ENCODE peak calls at places on chromosomes 5 and 9, in eight cellular contexts. S is iPS-NIHi11; Z is stimulated activated CD8-positive, alpha-beta memory T cell treated with anti-CD3 and anti-CD28 coated beads, Interleukin-12 subunit alpha, Interleukin-12 subunit beta, amount 100 ng/mL, for 1 hour; C is stimulated activated CD4-positive, alpha-beta T cell treated with anti-CD3 and anti-CD28 coated beads, Interleukin-12 subunit alpha, Interleukin-12 subunit beta, amount 100 ng/mL, for 4 hours; E is uterus; T is anterior cingulate cortex; R is choroid plexus epithelial cell; X is A673. J is an unnamed sample.

GRCh38 chr5:172098883-172099282 is 89.1 kb downstream of the STK10 start:
- DNase-seq in R (no peak), C (no peak), X (no peak), E (no peak), T (no peak), S (no peak), Z (no peak), J (no peak)

GRCh38 chr5:104186100-104186499 is 623.5 kb upstream of the NUDT12 start:
- DNase-seq in T (no peak), R (peak), S (no peak), C (no peak), E (no peak), Z (no peak), X (peak), J (peak)

GRCh38 chr5:176825957-176826356 is 15.6 kb downstream of the UNC5A start:
- DNase-seq in X (no peak), C (no peak), S (no peak), R (no peak), Z (no peak), E (no peak), T (no peak), J (no peak)

GRCh38 chr5:378976-379742 is 57.6 kb downstream of the AHRR start:
- DNase-seq in C (no peak), S (peak), Z (no peak), E (no peak), X (no peak), T (no peak), R (no peak), J (no peak)

GRCh38 chr9:127224883-127225739 is 39.5 kb upstream of the GARNL3 start:
- DNase-seq in C (peak), R (peak), T (peak), Z (peak), E (peak), X (peak), S (peak), J (peak)

GRCh38 chr9:69176446-69177135 is 2.5 kb downstream of the TJP2 start:
- DNase-seq in X (peak), S (no peak), C (no peak), E (no peak), Z (no peak), T (no peak), R (no peak), J (no peak)

GRCh38 chr9:136942112-136942880 is 2.2 kb downstream of the FBXW5 start:
- DNase-seq in E (no peak), T (no peak), S (no peak), X (no peak), C (no peak), Z (no peak), R (no peak), J (no peak)

GRCh38 chr9:27482709-27483108 is 41.4 kb upstream of the IFNK start:
- DNase-seq in Z (no peak), X (no peak), E (no peak), C (no peak), S (no peak), R (no peak), T (no peak), J (no peak)

GRCh38 chr9:108015690-108016089 is 526.1 kb upstream of the KLF4 start:
- DNase-seq in T (no peak), E (no peak), S (no peak), X (no peak), R (no peak), C (no peak), Z (no peak), J (no peak)

GRCh38 chr5:132953710-132954109 is 9.7 kb downstream of the AFF4 start:
- DNase-seq in X (no peak), E (no peak), S (no peak), R (no peak), Z (no peak), C (no peak), T (no peak), J (no peak)

GRCh38 chr5:53321073-53321472 is 159.4 kb upstream of the FST start:
- DNase-seq in T (no peak), X (no peak), C (no peak), S (no peak), R (no peak), Z (no peak), E (no peak), J (no peak)

GRCh38 chr5:87268126-87268969 is 665 bp downstream of the RASA1 start:
- DNase-seq in Z (no peak), C (peak), X (peak), E (peak), S (peak), R (peak), T (peak), J (peak)

GRCh38 chr5:142769251-142769792 is 855 bp upstream of the ARHGAP26 start:
- DNase-seq in R (no peak), C (no peak), Z (no peak), S (no peak), X (no peak), E (no peak), T (no peak), J (peak)

GRCh38 chr5:51829691-51830090 is 446.4 kb downstream of the ISL1 start:
- DNase-seq in S (no peak), C (no peak), T (no peak), E (no peak), Z (no peak), X (peak), R (no peak), J (no peak)

GRCh38 chr5:100553209-100553608 is 18.0 kb downstream of the FAM174A start:
- DNase-seq in T (no peak), Z (no peak), R (no peak), X (no peak), S (no peak), E (no peak), C (no peak), J (no peak)

J was measured in neural progenitor cell.